ENCODE peak calls at places on chromosomes 2 and 18, in six cellular contexts. B, K, Z, L, E and C are unnamed samples.

GRCh38 chr2:190596998-190597397 is 51.9 kb upstream of the NAB1 start:
- DNase-seq in E (no peak), Z (no peak), K (peak; percentile 64), B (no peak), L (no peak), C (no peak)

GRCh38 chr2:177171418-177171865 is 41.2 kb upstream of the HNRNPA3 start:
- DNase-seq in L (no peak), K (no peak), B (peak; percentile 34), Z (peak; percentile 15), E (no peak), C (no peak)

GRCh38 chr2:118223487-118224136 is 135.3 kb downstream of the INSIG2 start:
- DNase-seq in Z (no peak), E (no peak), K (no peak), B (no peak), L (peak; percentile 5), C (peak; percentile 52)

GRCh38 chr2:241379481-241380480 is 23.7 kb downstream of the FARP2 start:
- DNase-seq in E (no peak), L (peak; percentile 84), K (no peak), B (no peak), Z (no peak), C (no peak)

GRCh38 chr18:21853020-21853419 is 112.4 kb downstream of the MIB1 start:
- DNase-seq in L (peak; percentile 62), B (no peak), Z (no peak), K (no peak), E (no peak), C (no peak)

GRCh38 chr2:133711806-133712205 is 143.5 kb upstream of the NCKAP5 start:
- DNase-seq in Z (no peak), L (no peak), B (no peak), K (no peak), E (no peak), C (no peak)

GRCh38 chr2:232859385-232859916 is 10.6 kb upstream of the SNORC start:
- DNase-seq in B (no peak), K (no peak), L (no peak), E (no peak), Z (no peak), C (no peak)

GRCh38 chr2:191187105-191187829 is 36.5 kb upstream of the STAT4 start:
- DNase-seq in Z (no peak), E (no peak), K (no peak), L (no peak), B (no peak), C (no peak)

GRCh38 chr2:17976871-17977746 is 98.6 kb downstream of the KCNS3 start:
- DNase-seq in L (peak; percentile 92), Z (no peak), E (no peak), B (no peak), K (no peak), C (no peak)

GRCh38 chr2:130303142-130303541 is 39.6 kb upstream of the IMP4 start:
- DNase-seq in K (no peak), B (no peak), L (no peak), Z (no peak), E (no peak), C (no peak)

GRCh38 chr2:46363535-46364170 is 66.4 kb downstream of the EPAS1 start:
- DNase-seq in E (no peak), Z (no peak), L (peak; percentile 57), K (no peak), B (peak; percentile 69), C (no peak)

GRCh38 chr2:5756266-5756665 is 64.1 kb downstream of the SOX11 start:
- DNase-seq in L (no peak), B (no peak), Z (no peak), K (no peak), E (no peak), C (no peak)

GRCh38 chr18:37667836-37668235 is 102.2 kb upstream of the CELF4 start:
- DNase-seq in Z (no peak), E (no peak), K (no peak), L (no peak), B (no peak), C (no peak)

GRCh38 chr2:190996338-190996946 is 17.5 kb downstream of the STAT1 start:
- DNase-seq in E (no peak), K (no peak), B (peak; percentile 48), L (peak; percentile 48), Z (peak; percentile 66), C (peak; percentile 75)

GRCh38 chr2:236162031-236162803 is 6.0 kb downstream of the GBX2 start:
- DNase-seq in L (no peak), Z (no peak), B (no peak), K (no peak), E (no peak), C (peak; percentile 75)

GRCh38 chr2:72982219-72982618 is 64.9 kb downstream of the EMX1 start:
- DNase-seq in E (no peak), B (no peak), L (no peak), K (no peak), Z (no peak), C (no peak)

GRCh38 chr18:36195427-36196122 is 8.3 kb downstream of the MOCOS start:
- DNase-seq in B (no peak), L (no peak), Z (no peak), K (no peak), E (no peak), C (no peak)

GRCh38 chr2:223779877-223780276 is 57.5 kb downstream of the AP1S3 start:
- DNase-seq in K (no peak), B (peak; percentile 53), L (peak; percentile 49), Z (peak; percentile 42), E (no peak), C (peak; percentile 73)

GRCh38 chr2:64543006-64543697 is 19.0 kb downstream of the AFTPH start:
- DNase-seq in K (no peak), E (no peak), Z (no peak), B (no peak), L (peak; percentile 30), C (no peak)

GRCh38 chr2:152278536-152278935 is 56.4 kb upstream of the FMNL2 start:
- DNase-seq in B (no peak), L (no peak), E (no peak), Z (no peak), K (no peak), C (no peak)

GRCh38 chr18:50131591-50131990 is 63.4 kb downstream of the MYO5B start:
- DNase-seq in Z (no peak), K (no peak), E (no peak), B (no peak), L (no peak), C (no peak)

GRCh38 chr2:19872302-19872701 is 29.5 kb downstream of the TTC32 start:
- DNase-seq in B (no peak), E (no peak), L (no peak), Z (no peak), K (no peak), C (no peak)
- H3K27me3 ChIP-seq in B (no peaks in the 10 kb centered on the region), E (no peaks in the 10 kb centered on the region), L (no peaks in the 10 kb centered on the region), Z (no peaks in the 10 kb centered on the region), K (no peaks in the 10 kb centered on the region), C (peaks cover 25% of the 10 kb centered on the region)

GRCh38 chr2:217926801-217927200 is 76.0 kb downstream of the TNS1 start:
- DNase-seq in L (no peak), E (no peak), B (no peak), K (peak; percentile 33), Z (no peak), C (no peak)

GRCh38 chr2:217927601-217928323 is 75.0 kb downstream of the TNS1 start:
- DNase-seq in E (no peak), K (peak; percentile 40), Z (no peak), L (no peak), B (no peak), C (no peak)

GRCh38 chr2:217929757-217930707 is 72.8 kb downstream of the TNS1 start:
- DNase-seq in K (peak; percentile 64), L (peak; percentile 56), E (no peak), B (no peak), Z (no peak), C (no peak)

GRCh38 chr2:217929294-217929671 is 73.5 kb downstream of the TNS1 start:
- DNase-seq in Z (no peak), E (no peak), L (no peak), B (no peak), K (peak; percentile 63), C (no peak)

GRCh38 chr2:217928324-217929293 is 74.2 kb downstream of the TNS1 start:
- DNase-seq in K (peak; percentile 82), E (peak; percentile 89), B (peak; percentile 33), L (no peak), Z (no peak), C (no peak)
- H3K4me3 ChIP-seq in K (peak overlapping the region; percentile 0), E (no peak overlapping the region), B (no peak overlapping the region), L (no peak overlapping the region), Z (no peak overlapping the region), C (no peak overlapping the region)

GRCh38 chr2:206845877-206846276 is 80.5 kb downstream of the FASTKD2 start:
- DNase-seq in L (no peak), Z (no peak), B (no peak), K (no peak), E (no peak), C (no peak)

GRCh38 chr2:206851511-206851910 is 86.1 kb downstream of the FASTKD2 start:
- DNase-seq in K (no peak), E (no peak), L (no peak), Z (no peak), B (no peak), C (no peak)

GRCh38 chr2:206850369-206850768 is 85.0 kb downstream of the FASTKD2 start:
- DNase-seq in L (no peak), B (no peak), K (no peak), E (no peak), Z (no peak), C (no peak)

GRCh38 chr2:206846331-206846730 is 80.9 kb downstream of the FASTKD2 start:
- DNase-seq in Z (no peak), E (no peak), L (no peak), K (no peak), B (no peak), C (no peak)

GRCh38 chr2:206846854-206847834 is 81.7 kb downstream of the FASTKD2 start:
- DNase-seq in L (no peak), Z (no peak), E (no peak), B (no peak), K (no peak), C (no peak)
- H3K36me3 ChIP-seq in L (no peaks in the 10 kb centered on the region), Z (no peaks in the 10 kb centered on the region), E (peaks cover 3% of the 10 kb centered on the region), B (no peaks in the 10 kb centered on the region), K (no peaks in the 10 kb centered on the region), C (no peaks in the 10 kb centered on the region)

GRCh38 chr2:26563686-26564085 is 77.5 kb downstream of the CIB4 start:
- DNase-seq in L (no peak), B (no peak), Z (no peak), E (peak; percentile 3), K (no peak), C (no peak)

GRCh38 chr2:26562811-26563645 is 78.1 kb downstream of the CIB4 start:
- DNase-seq in E (peak; percentile 79), Z (no peak), B (peak; percentile 41), L (peak; percentile 15), K (no peak), C (no peak)

GRCh38 chr2:26566081-26566375 is 75.1 kb downstream of the CIB4 start:
- DNase-seq in L (no peak), E (peak; percentile 70), Z (no peak), B (no peak), K (no peak), C (no peak)

GRCh38 chr2:26561918-26562810 is 79.0 kb downstream of the CIB4 start:
- DNase-seq in Z (peak; percentile 91), E (peak; percentile 89), L (peak; percentile 53), K (no peak), B (peak; percentile 55), C (peak; percentile 65)

GRCh38 chr2:26564121-26564520 is 77.0 kb downstream of the CIB4 start:
- DNase-seq in L (no peak), Z (no peak), K (no peak), E (peak; percentile 8), B (no peak), C (no peak)
- H3K27me3 ChIP-seq in L (peaks cover 92% of the 10 kb centered on the region), Z (no peaks in the 10 kb centered on the region), K (peaks cover 76% of the 10 kb centered on the region), E (no peaks in the 10 kb centered on the region), B (peaks cover 34% of the 10 kb centered on the region), C (peaks cover 1% of the 10 kb centered on the region)

GRCh38 chr2:40364143-40364903 is 87.6 kb downstream of the SLC8A1 start:
- DNase-seq in Z (no peak), B (peak; percentile 51), K (no peak), E (no peak), L (peak; percentile 72), C (no peak)
- H3K4me3 ChIP-seq in Z (peak overlapping the region; percentile 7), B (peak overlapping the region; percentile 11), K (peak overlapping the region; percentile 7), E (peak overlapping the region; percentile 31), L (peak overlapping the region; percentile 76), C (no peak overlapping the region)